ENCODE peak calls at places on chromosomes 12 and 14, in seven cellular contexts. B is Panc1, Q is GM12878, T is HepG2, X is GM23338, H is SK-N-SH, E is HCT116. S is an unnamed sample.

GRCh38 chr14:75928587-75929230 is 53.1 kb downstream of the TGFB3 start:
- DNase-seq in B (no peak), Q (no peak), T (no peak), X (no peak), H (peak), E (no peak), S (no peak)

GRCh38 chr14:68333265-68333664 is 459.6 kb downstream of the ZFP36L1 start:
- DNase-seq in B (no peak), Q (no peak), T (no peak), X (no peak), H (no peak), E (no peak), S (no peak)

GRCh38 chr12:89225401-89225800 is 126.9 kb downstream of the DUSP6 start:
- DNase-seq in B (no peak), Q (no peak), T (no peak), X (no peak), H (no peak), E (peak), S (no peak)

GRCh38 chr12:58502857-58503256 is 417.4 kb downstream of the LRIG3 start:
- DNase-seq in B (no peak), Q (no peak), T (no peak), X (no peak), H (no peak), E (no peak), S (no peak)

GRCh38 chr14:50342211-50343080 is 30.3 kb downstream of the DMAC2L start:
- DNase-seq in B (no peak), Q (no peak), T (peak), X (peak), H (peak), E (no peak), S (no peak)

GRCh38 chr12:22410497-22410896 is 76.0 kb upstream of the ST8SIA1 start:
- DNase-seq in B (no peak), Q (no peak), T (no peak), X (no peak), H (no peak), E (peak), S (no peak)

GRCh38 chr14:89302396-89302950 is 114.6 kb downstream of the FOXN3 start:
- DNase-seq in B (no peak), Q (no peak), T (no peak), X (no peak), H (no peak), E (peak), S (no peak)

GRCh38 chr12:47742253-47742825 is 16.3 kb downstream of the RAPGEF3 start:
- DNase-seq in B (peak), Q (no peak), T (peak), X (peak), H (peak), E (peak), S (peak)

GRCh38 chr12:53530056-53530455 is 22.8 kb upstream of the NPFF start:
- DNase-seq in B (no peak), Q (no peak), T (no peak), X (no peak), H (no peak), E (no peak), S (no peak)

GRCh38 chr12:89501793-89502192 is 22.8 kb downstream of the GALNT4 start:
- DNase-seq in B (no peak), Q (no peak), T (no peak), X (no peak), H (no peak), E (no peak), S (no peak)

GRCh38 chr12:77625441-77625840 is 205.3 kb upstream of the NAV3 start:
- DNase-seq in B (peak), Q (no peak), T (no peak), X (no peak), H (no peak), E (no peak), S (no peak)

GRCh38 chr12:28026701-28027100 is 54.2 kb upstream of the PTHLH start:
- DNase-seq in B (no peak), Q (no peak), T (no peak), X (no peak), H (no peak), E (no peak), S (no peak)

GRCh38 chr14:79279645-79280399 is 931.5 kb downstream of the DIO2 start:
- DNase-seq in B (no peak), Q (no peak), T (no peak), X (peak), H (peak), E (no peak), S (no peak)

GRCh38 chr14:24051789-24052655 is at the start of gene CARMIL3:
- DNase-seq in B (no peak), Q (no peak), T (peak), X (peak), H (peak), E (no peak), S (no peak)

GRCh38 chr14:87687338-87687876 is 305.6 kb downstream of the GALC start:
- DNase-seq in B (no peak), Q (no peak), T (no peak), X (no peak), H (no peak), E (no peak), S (no peak)
- TF ChIP-seq POLR2AphosphoS5 in B (no peak), Q (no peak), T (no peak), X (no peak), H (no peak), E (no peak), S (no peak)

GRCh38 chr12:121724930-121725329 is 12.4 kb downstream of the TMEM120B start:
- DNase-seq in B (no peak), Q (no peak), T (no peak), X (no peak), H (no peak), E (no peak), S (no peak)
- TF ChIP-seq REST in B (no peak), Q (no peak), T (no peak), X (no peak), H (no peak), E (no peak), S (no peak)

GRCh38 chr14:55805250-55805649 is 225.2 kb downstream of the KTN1 start:
- DNase-seq in B (no peak), Q (no peak), T (no peak), X (no peak), H (no peak), E (no peak), S (no peak)

GRCh38 chr14:55804198-55804553 is 224.2 kb downstream of the KTN1 start:
- DNase-seq in B (no peak), Q (no peak), T (no peak), X (no peak), H (no peak), E (no peak), S (no peak)

GRCh38 chr14:55807992-55808391 is 228.0 kb downstream of the KTN1 start:
- DNase-seq in B (no peak), Q (no peak), T (no peak), X (no peak), H (no peak), E (no peak), S (no peak)

GRCh38 chr14:55807536-55807935 is 227.5 kb downstream of the KTN1 start:
- DNase-seq in B (no peak), Q (no peak), T (no peak), X (no peak), H (peak), E (no peak), S (no peak)

DNA sequence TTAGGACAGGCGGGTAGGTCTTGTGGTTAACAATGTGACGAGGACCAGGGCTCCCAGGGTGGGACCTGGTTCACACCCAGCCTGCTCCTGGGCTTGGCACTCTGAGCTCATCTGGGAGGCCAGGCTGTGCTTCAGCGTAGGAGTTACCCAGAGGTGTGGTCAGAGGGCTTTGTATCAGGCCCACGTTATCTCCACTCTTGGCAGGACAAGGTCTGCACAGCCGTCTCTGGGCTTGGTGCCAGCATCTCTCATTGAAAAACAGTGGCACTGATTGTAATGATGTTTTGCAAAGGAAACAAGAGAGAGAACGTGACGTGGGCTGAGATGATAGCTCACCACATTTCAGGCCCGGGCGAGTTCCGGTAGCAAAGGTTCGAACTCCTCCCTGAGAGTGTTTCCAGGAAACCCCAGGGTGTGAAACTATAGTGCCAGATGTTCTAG is 227.1 kb downstream of the KTN1 start:
- DNase-seq in B (no peak), Q (no peak), T (peak), X (no peak), H (peak), E (peak), S (no peak)
- TF ChIP-seq POLR2AphosphoS5 in B (no peak), Q (no peak), T (no peak), X (no peak), H (no peak), E (peak), S (no peak)

DNA sequence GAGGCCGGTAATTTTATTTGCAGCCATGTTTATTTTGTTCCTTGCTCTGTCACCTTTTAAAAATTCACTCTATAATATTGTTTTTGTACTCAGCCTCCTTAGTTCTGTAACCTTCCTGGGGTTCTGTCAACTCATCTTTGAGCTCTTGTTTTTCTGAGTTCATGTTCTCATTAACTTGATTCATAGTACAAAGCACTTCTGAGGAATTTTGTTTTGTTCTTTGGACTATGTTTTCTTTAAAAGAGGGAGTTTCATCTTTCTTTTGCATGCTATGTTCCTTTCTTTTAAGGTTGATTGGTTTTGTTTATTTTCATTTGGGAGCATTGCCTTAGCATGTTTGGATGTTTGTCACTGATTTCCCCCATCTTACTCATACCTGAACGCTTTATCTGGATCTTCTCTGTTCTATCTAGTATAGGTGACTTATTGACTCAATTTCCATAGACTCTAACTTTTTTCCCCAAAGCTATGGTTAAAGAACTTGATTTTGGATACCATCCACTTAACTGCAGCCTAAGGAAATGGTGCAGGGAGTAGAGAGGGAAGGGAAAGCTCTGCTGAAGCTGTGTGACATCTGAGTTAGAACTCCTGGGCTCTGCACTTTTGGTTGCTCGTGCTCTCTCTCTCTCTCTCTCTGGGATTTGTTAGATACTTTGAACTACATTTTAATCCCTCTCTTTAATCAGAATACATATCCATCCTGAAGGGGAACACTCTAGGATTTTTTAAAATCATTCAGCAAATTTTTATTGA is 268.5 kb downstream of the PAWR start:
- DNase-seq in B (no peak), Q (no peak), T (peak), X (no peak), H (no peak), E (no peak), S (no peak)
- TF ChIP-seq REST in B (peak), Q (no peak), T (no peak), X (no peak), H (no peak), E (no peak), S (no peak)

GRCh38 chr12:31874961-31875608 is 84.1 kb upstream of the RESF1 start:
- DNase-seq in B (no peak), Q (no peak), T (no peak), X (peak), H (no peak), E (no peak), S (peak)

GRCh38 chr12:31876568-31877424 is 82.4 kb upstream of the RESF1 start:
- DNase-seq in B (no peak), Q (no peak), T (no peak), X (no peak), H (no peak), E (no peak), S (peak)

GRCh38 chr12:31877884-31878283 is 81.3 kb upstream of the RESF1 start:
- DNase-seq in B (no peak), Q (no peak), T (no peak), X (no peak), H (no peak), E (no peak), S (no peak)

GRCh38 chr12:31872831-31873604 is 86.2 kb upstream of the RESF1 start:
- DNase-seq in B (no peak), Q (no peak), T (no peak), X (no peak), H (no peak), E (no peak), S (no peak)

DNA sequence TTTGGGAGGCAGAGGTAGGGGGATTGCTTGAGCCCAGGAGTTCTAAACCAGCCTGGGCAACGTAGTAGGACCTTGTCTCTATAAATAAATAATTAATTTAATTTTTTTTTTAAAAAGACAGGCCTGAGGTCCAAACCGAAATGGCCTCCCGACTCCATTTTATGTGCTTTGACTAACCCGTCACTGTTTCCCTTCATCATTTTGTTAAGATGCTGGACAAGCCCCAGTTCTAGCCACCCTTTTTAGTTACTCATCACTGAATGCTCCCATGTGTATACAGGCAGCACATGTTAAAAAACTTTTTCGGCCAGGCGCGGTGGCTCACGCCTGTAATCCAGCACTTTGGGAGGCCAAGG is 83.6 kb upstream of the RESF1 start:
- DNase-seq in B (no peak), Q (no peak), T (no peak), X (no peak), H (no peak), E (no peak), S (no peak)
- TF ChIP-seq POLR2AphosphoS5 in B (no peak), Q (no peak), T (no peak), X (no peak), H (no peak), E (no peak), S (no peak)

DNA sequence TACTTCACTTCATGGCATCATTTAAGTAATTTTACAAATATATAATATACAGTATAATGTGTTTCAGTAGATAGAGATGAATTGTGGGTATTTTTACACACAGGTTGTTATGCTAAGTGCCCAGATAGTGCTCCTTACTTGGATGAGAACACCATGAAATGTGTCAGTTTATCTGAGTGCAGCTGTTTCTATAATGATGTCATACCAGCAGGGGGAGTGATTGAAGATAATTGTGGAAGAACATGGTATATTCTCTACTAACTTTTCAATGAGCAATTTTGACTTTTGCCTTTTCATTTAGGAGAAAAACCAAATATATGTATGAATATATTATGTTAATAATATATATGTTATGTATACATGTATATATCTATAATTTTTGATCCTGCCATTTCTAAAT is 221.6 kb downstream of the LRRK2 start:
- DNase-seq in B (no peak), Q (no peak), T (peak), X (peak), H (peak), E (peak), S (peak)
- TF ChIP-seq REST in B (no peak), Q (no peak), T (no peak), X (no peak), H (no peak), E (no peak), S (no peak)

GRCh38 chr14:80956105-80956504 is 684 bp downstream of the TSHR start:
- DNase-seq in B (no peak), Q (no peak), T (no peak), X (no peak), H (no peak), E (no peak), S (no peak)

GRCh38 chr14:80958258-80958657 is 2.8 kb downstream of the TSHR start:
- DNase-seq in B (no peak), Q (no peak), T (no peak), X (no peak), H (no peak), E (no peak), S (no peak)

GRCh38 chr14:80955434-80955939 is at the start of gene TSHR:
- DNase-seq in B (no peak), Q (no peak), T (no peak), X (peak), H (no peak), E (no peak), S (no peak)

GRCh38 chr14:80956922-80957321 is 1.5 kb downstream of the TSHR start:
- DNase-seq in B (no peak), Q (no peak), T (no peak), X (no peak), H (no peak), E (no peak), S (peak)

GRCh38 chr14:80959448-80960006 is 4.1 kb downstream of the TSHR start:
- DNase-seq in B (no peak), Q (peak), T (no peak), X (no peak), H (no peak), E (no peak), S (no peak)
- TF ChIP-seq POLR2AphosphoS5 in B (no peak), Q (peak), T (no peak), X (no peak), H (no peak), E (no peak), S (no peak)

DNA sequence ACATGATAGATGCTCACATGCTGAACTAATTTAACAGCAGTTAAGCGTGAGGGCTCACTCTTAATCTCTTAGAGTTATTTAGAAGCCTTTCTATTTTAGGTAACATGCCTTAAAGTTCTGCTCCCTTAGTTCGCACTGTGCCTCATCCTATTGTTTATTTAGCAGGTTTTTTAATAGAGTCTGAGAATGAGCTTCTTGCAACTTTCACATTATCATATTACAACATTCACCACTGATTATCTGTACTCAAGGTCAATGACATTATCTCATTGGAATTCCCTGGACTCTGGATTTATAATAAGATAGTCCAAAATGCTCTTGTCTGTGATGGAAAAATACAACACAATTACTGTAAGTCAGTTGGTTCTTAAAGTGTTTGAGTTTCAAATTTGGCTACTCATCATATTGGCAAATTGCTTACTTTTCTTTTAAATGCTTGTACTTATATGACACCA is 183.6 kb upstream of the SLC38A2 start:
- DNase-seq in B (peak), Q (no peak), T (peak), X (no peak), H (no peak), E (peak), S (no peak)
- TF ChIP-seq REST in B (no peak), Q (no peak), T (no peak), X (no peak), H (no peak), E (no peak), S (no peak)

GRCh38 chr12:6076340-6076739 is 48.1 kb downstream of the VWF start:
- DNase-seq in B (no peak), Q (no peak), T (no peak), X (no peak), H (no peak), E (no peak), S (no peak)
- TF ChIP-seq POLR2AphosphoS5 in B (no peak), Q (no peak), T (no peak), X (no peak), H (no peak), E (no peak), S (no peak)

S was measured in HL-60.